ENCODE peak calls at places on chromosomes 12 and 14, in five cellular contexts. P is HepG2; O is posterior vena cava; W is naive thymus-derived CD8-positive, alpha-beta T cell; I is AG04450. G is an unnamed sample.

GRCh38 chr12:53094394-53094787 is 3.1 kb upstream of the IGFBP6 start:
- DNase-seq in O (no peak), I (no peak), W (no peak), P (no peak), G (no peak)

GRCh38 chr14:65222434-65222833 is 120.1 kb upstream of the MAX start:
- DNase-seq in I (no peak), P (no peak), O (no peak), W (peak; percentile 43), G (peak; percentile 68)

GRCh38 chr12:130026608-130027176 is 122.9 kb upstream of the TMEM132D start:
- DNase-seq in P (peak; percentile 21), I (no peak), O (no peak), W (peak; percentile 12), G (peak; percentile 71)

GRCh38 chr14:79661762-79662161 is 549.5 kb downstream of the DIO2 start:
- DNase-seq in O (no peak), P (no peak), W (no peak), I (no peak), G (no peak)

GRCh38 chr14:59376691-59377090 is 88.5 kb downstream of the GPR135 start:
- DNase-seq in I (no peak), W (no peak), P (no peak), O (no peak), G (no peak)

GRCh38 chr12:113149361-113150150 is at the start of gene CFAP73:
- DNase-seq in I (peak; percentile 52), W (peak; percentile 10), O (no peak), P (peak; percentile 76), G (peak; percentile 91)

GRCh38 chr14:80446356-80446755 is 235.1 kb upstream of the DIO2 start:
- DNase-seq in W (no peak), O (no peak), P (no peak), I (no peak), G (no peak)

GRCh38 chr12:112961536-112961935 is 16.8 kb upstream of the OAS2 start:
- DNase-seq in O (no peak), W (no peak), P (no peak), I (no peak), G (no peak)

GRCh38 chr12:99746538-99746937 is 99.0 kb downstream of the GARIN6 start:
- DNase-seq in P (no peak), I (no peak), W (no peak), O (no peak), G (no peak)

GRCh38 chr12:65536876-65537661 is 258.6 kb downstream of the MSRB3 start:
- DNase-seq in O (no peak), I (peak; percentile 99), P (no peak), W (no peak), G (peak; percentile 69)

GRCh38 chr12:117571321-117571720 is 209.9 kb upstream of the NOS1 start:
- DNase-seq in I (no peak), P (no peak), O (no peak), W (no peak), G (no peak)

GRCh38 chr12:131912526-131913274 is 16.4 kb upstream of the PUS1 start:
- DNase-seq in P (peak; percentile 24), W (no peak), O (peak; percentile 96), I (peak; percentile 37), G (peak; percentile 46)

GRCh38 chr12:14769837-14770494 is 33.3 kb downstream of the WBP11 start:
- DNase-seq in I (no peak), P (peak; percentile 83), W (peak; percentile 87), O (peak; percentile 93), G (peak; percentile 89)

GRCh38 chr12:107641154-107641553 is 44.4 kb upstream of the PWP1 start:
- DNase-seq in W (no peak), O (no peak), I (no peak), P (no peak), G (no peak)

GRCh38 chr14:48350971-48351370 is 675.6 kb upstream of the MDGA2 start:
- DNase-seq in O (no peak), W (no peak), I (no peak), P (no peak), G (peak; percentile 7)

GRCh38 chr12:51262758-51263177 is 7.4 kb downstream of the SMAGP start:
- DNase-seq in P (no peak), W (no peak), O (peak; percentile 73), I (no peak), G (no peak)

GRCh38 chr14:24258119-24258518 is 4.9 kb downstream of the TGM1 start:
- DNase-seq in I (no peak), O (peak; percentile 74), W (no peak), P (no peak), G (no peak)